ENCODE peak calls at places on chromosome 1, in ten cellular contexts. F is hepatocyte, U is left lung, L is RWPE1, I is right atrium auricular region, S is OCI-LY7, J is HepG2, G is PC-9, P is A549, X is upper lobe of right lung. Q is an unnamed sample.

GRCh38 chr1:63322248-63322943 is at the start of gene FOXD3:
- DNase-seq in F (peak), J (no peak), P (peak), I (peak), L (peak), X (peak), S (peak), G (no peak), U (peak), Q (no peak)

GRCh38 chr1:68384321-68384813 is 65.4 kb downstream of the RPE65 start:
- DNase-seq in F (peak), X (no peak), L (peak), G (peak), J (peak), S (no peak), P (peak), U (no peak), I (no peak), Q (no peak)

GRCh38 chr1:152577168-152577567 is 3.1 kb downstream of the LCE3D start:
- DNase-seq in U (no peak), G (no peak), J (no peak), L (no peak), X (no peak), I (no peak), F (no peak), P (no peak), S (no peak), Q (no peak)

GRCh38 chr1:201882665-201883132 is 6.0 kb upstream of the SHISA4 start:
- DNase-seq in U (no peak), I (no peak), J (no peak), G (peak), L (peak), X (no peak), F (no peak), P (peak), S (peak), Q (no peak)

GRCh38 chr1:241557551-241558193 is 25.5 kb downstream of the KMO start:
- DNase-seq in P (no peak), F (no peak), U (no peak), G (no peak), X (no peak), J (no peak), S (no peak), L (no peak), I (no peak), Q (no peak)

GRCh38 chr1:9425859-9426258 is 113.4 kb upstream of the SLC25A33 start:
- DNase-seq in X (no peak), L (no peak), G (no peak), I (no peak), J (no peak), P (no peak), U (no peak), S (peak), F (no peak), Q (peak)

GRCh38 chr1:66182551-66183178 is 351.3 kb upstream of the SGIP1 start:
- DNase-seq in L (no peak), G (no peak), X (no peak), U (no peak), F (no peak), I (no peak), S (no peak), J (no peak), P (peak), Q (peak)

GRCh38 chr1:52225174-52225573 is 83.3 kb downstream of the ZFYVE9 start:
- DNase-seq in U (no peak), J (no peak), G (no peak), L (no peak), I (no peak), S (peak), F (no peak), X (no peak), P (no peak), Q (no peak)

GRCh38 chr1:51247022-51247421 is 10.9 kb downstream of the RNF11 start:
- DNase-seq in P (no peak), G (no peak), I (no peak), J (no peak), U (no peak), X (no peak), F (no peak), L (no peak), S (no peak), Q (no peak)

GRCh38 chr1:150376110-150376509 is 12.2 kb downstream of the RPRD2 start:
- DNase-seq in S (no peak), I (no peak), U (no peak), G (no peak), J (no peak), F (no peak), X (no peak), L (no peak), P (no peak), Q (no peak)

GRCh38 chr1:200154069-200154767 is 126.7 kb downstream of the NR5A2 start:
- DNase-seq in U (no peak), X (no peak), I (no peak), J (no peak), S (peak), L (peak), F (no peak), P (no peak), G (no peak), Q (peak)

GRCh38 chr1:196660912-196661311 is 9.1 kb downstream of the CFH start:
- DNase-seq in S (peak), L (peak), G (no peak), P (peak), F (peak), J (no peak), U (no peak), X (no peak), I (no peak), Q (no peak)

GRCh38 chr1:42380617-42381423 is at the start of gene RIMKLA:
- DNase-seq in G (no peak), S (no peak), U (peak), P (peak), F (peak), I (no peak), L (peak), J (peak), X (peak), Q (no peak)

GRCh38 chr1:220711086-220711809 is 21.1 kb downstream of the C1orf115 start:
- DNase-seq in I (no peak), U (no peak), S (no peak), G (no peak), L (no peak), P (no peak), X (no peak), J (peak), F (no peak), Q (no peak)

GRCh38 chr1:44609412-44609767 is 64.9 kb downstream of the TMEM53 start:
- DNase-seq in U (no peak), P (peak), J (peak), G (no peak), X (no peak), L (no peak), S (peak), I (peak), F (peak), Q (peak)
- TF ChIP-seq CTCF in U (peak), P (peak), J (peak), G (peak), X (peak), L (no peak), S (peak), I (peak), F (peak), Q (peak)

GRCh38 chr1:115184951-115185331 is 95.6 kb upstream of the TSPAN2 start:
- DNase-seq in X (no peak), I (peak), L (peak), G (peak), S (no peak), P (peak), J (no peak), U (no peak), F (no peak), Q (no peak)
- H3K27ac ChIP-seq in X (no peak), I (peak), L (peak), G (peak), S (no peak), P (peak), J (no peak), U (no peak), F (no peak), Q (no peak)

GRCh38 chr1:161200421-161200991 is 1.7 kb upstream of the ADAMTS4 start:
- DNase-seq in P (no peak), G (no peak), X (no peak), L (no peak), U (no peak), S (no peak), I (no peak), J (peak), F (no peak), Q (no peak)

GRCh38 chr1:161198877-161199431 is at the start of gene ADAMTS4:
- DNase-seq in L (no peak), P (no peak), F (peak), U (no peak), S (no peak), X (no peak), I (peak), G (no peak), J (no peak), Q (no peak)

GRCh38 chr1:161199506-161200119 is 759 bp upstream of the ADAMTS4 start:
- DNase-seq in G (no peak), L (no peak), U (no peak), F (no peak), X (no peak), P (no peak), S (no peak), J (no peak), I (no peak), Q (no peak)

GRCh38 chr1:161200992-161201827 is 957 bp upstream of the NDUFS2 start:
- DNase-seq in F (no peak), J (no peak), P (no peak), G (no peak), U (no peak), I (peak), S (no peak), X (no peak), L (no peak), Q (no peak)

DNA sequence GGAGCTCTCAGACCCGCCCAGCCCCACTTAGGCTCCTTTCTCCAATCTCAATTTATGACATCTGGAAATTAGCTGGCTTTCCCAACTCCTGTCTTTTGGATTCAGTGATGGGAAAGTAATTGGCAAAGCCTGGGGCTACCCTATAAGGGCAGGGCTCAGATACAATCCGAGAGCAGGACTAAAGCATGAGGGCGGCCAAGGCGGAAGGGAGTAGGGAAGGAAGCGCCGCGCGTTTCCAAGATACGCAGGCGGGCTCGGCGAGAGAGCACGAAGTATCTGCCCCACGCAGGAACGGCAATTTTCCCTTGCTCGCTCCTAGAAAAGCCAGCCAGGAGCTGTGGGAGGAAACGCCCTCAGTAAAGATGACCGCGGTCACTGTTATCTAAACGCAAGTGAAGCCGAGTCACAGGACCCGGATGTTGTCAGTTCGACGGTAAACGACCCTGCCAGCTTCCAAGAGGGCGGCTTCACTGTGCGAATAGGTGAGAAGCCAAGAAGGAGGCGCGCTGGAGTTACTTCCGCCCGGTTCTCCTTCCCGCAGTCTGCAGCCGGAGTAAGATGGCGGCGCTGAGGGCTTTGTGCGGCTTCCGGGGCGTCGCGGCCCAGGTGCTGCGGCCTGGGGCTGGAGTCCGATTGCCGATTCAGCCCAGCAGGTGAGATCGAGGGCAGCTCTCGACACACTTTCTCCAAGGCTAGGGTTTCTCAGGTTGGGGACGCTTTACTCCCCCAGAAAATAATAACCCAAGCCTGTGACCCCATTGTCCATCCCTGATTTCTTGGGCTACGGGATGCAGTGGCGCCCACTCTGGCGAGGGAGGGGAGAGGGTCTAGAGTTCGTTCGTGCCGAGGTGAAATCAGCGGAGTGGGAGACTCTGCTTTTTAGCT is at the start of gene NDUFS2:
- DNase-seq in J (peak), G (peak), L (peak), X (peak), I (peak), F (peak), U (peak), S (peak), P (peak), Q (peak)
- TF ChIP-seq CTCF in J (no peak), G (no peak), L (no peak), X (no peak), I (no peak), F (peak), U (no peak), S (peak), P (peak), Q (no peak)

GRCh38 chr1:206466840-206467649 is 3.2 kb upstream of the IKBKE start:
- DNase-seq in S (no peak), U (no peak), X (no peak), I (no peak), F (no peak), G (no peak), L (no peak), J (no peak), P (no peak), Q (no peak)
- H3K27ac ChIP-seq in S (no peak), U (no peak), X (no peak), I (no peak), F (no peak), G (no peak), L (no peak), J (no peak), P (no peak), Q (peak)

DNA sequence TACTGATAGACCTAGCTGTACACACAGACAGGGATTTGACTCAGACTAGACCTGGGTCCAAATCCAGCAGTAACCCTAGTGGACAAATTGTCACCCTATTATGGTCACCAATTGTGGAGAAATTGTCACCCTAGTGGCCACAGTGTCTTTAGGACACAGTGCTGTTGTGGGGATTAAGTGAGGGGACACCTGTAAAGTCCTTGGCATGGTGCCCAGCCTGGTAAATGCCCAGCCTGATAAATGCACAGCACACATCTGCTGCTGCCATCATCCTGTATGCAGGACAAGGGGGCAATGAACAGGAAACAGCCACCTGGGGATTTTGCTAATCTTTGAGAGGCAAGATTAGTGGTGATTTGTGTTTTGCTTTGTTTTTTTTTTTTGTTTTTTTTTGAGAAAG is 2.3 kb downstream of the TMEM61 start:
- DNase-seq in L (no peak), I (no peak), P (no peak), G (no peak), J (peak), F (no peak), S (no peak), U (no peak), X (peak), Q (no peak)
- TF ChIP-seq CTCF in L (no peak), I (no peak), P (no peak), G (no peak), J (no peak), F (no peak), S (no peak), U (no peak), X (no peak), Q (no peak)

GRCh38 chr1:183243190-183244065 is 57.4 kb downstream of the LAMC2 start:
- DNase-seq in S (no peak), G (no peak), P (no peak), J (no peak), L (no peak), I (peak), F (peak), X (no peak), U (no peak), Q (no peak)
- H3K27ac ChIP-seq in S (no peak), G (no peak), P (no peak), J (no peak), L (peak), I (peak), F (peak), X (peak), U (no peak), Q (no peak)

GRCh38 chr1:40081874-40082273 is 15.2 kb downstream of the PPT1 start:
- DNase-seq in L (no peak), J (no peak), U (no peak), S (no peak), I (no peak), G (no peak), P (no peak), X (no peak), F (no peak), Q (no peak)
- TF ChIP-seq CTCF in L (no peak), J (no peak), U (no peak), S (no peak), I (no peak), G (no peak), P (no peak), X (no peak), F (no peak), Q (no peak)

GRCh38 chr1:99754697-99755096 is 11.7 kb downstream of the FRRS1 start:
- DNase-seq in X (no peak), G (no peak), J (peak), U (no peak), L (no peak), S (no peak), F (no peak), I (no peak), P (no peak), Q (no peak)

GRCh38 chr1:99754055-99754626 is 12.3 kb downstream of the FRRS1 start:
- DNase-seq in L (no peak), G (no peak), X (no peak), S (no peak), I (no peak), U (no peak), F (no peak), P (peak), J (no peak), Q (no peak)

GRCh38 chr1:99758073-99758511 is 8.3 kb downstream of the FRRS1 start:
- DNase-seq in X (no peak), F (no peak), U (no peak), J (no peak), L (no peak), P (no peak), G (peak), I (no peak), S (no peak), Q (no peak)

GRCh38 chr1:99755664-99756063 is 10.8 kb downstream of the FRRS1 start:
- DNase-seq in J (no peak), P (no peak), S (no peak), X (no peak), L (no peak), G (no peak), I (no peak), F (no peak), U (no peak), Q (no peak)

GRCh38 chr1:99756598-99756997 is 9.8 kb downstream of the FRRS1 start:
- DNase-seq in U (no peak), F (no peak), G (no peak), P (peak), J (no peak), S (no peak), L (peak), X (no peak), I (no peak), Q (no peak)
- H3K27ac ChIP-seq in U (peak), F (no peak), G (no peak), P (no peak), J (no peak), S (no peak), L (no peak), X (no peak), I (no peak), Q (no peak)